ENCODE peak calls at places on chromosomes 11 and 22, in six cellular contexts. Y, U, E, Q, X and W are unnamed samples.

GRCh38 chr11:96607890-96608558 is 218.2 kb downstream of the JRKL start:
- DNase-seq in U (no peak), Q (no peak), X (no peak), E (no peak), Y (no peak), W (no peak)

GRCh38 chr22:39743955-39744752 is 149.4 kb downstream of the ENTHD1 start:
- DNase-seq in Y (no peak), X (no peak), Q (no peak), E (no peak), U (no peak), W (no peak)

GRCh38 chr11:107999759-108000455 is 8.8 kb upstream of the CUL5 start:
- DNase-seq in Y (peak), Q (peak), U (no peak), X (peak), E (no peak), W (peak)

GRCh38 chr22:20807315-20807752 is 33.4 kb downstream of the SERPIND1 start:
- DNase-seq in E (peak), U (no peak), X (no peak), Y (no peak), Q (peak), W (peak)

GRCh38 chr22:27344546-27344945 is 457.0 kb downstream of the MN1 start:
- DNase-seq in U (no peak), Q (no peak), X (no peak), Y (no peak), E (no peak), W (no peak)

GRCh38 chr11:45543808-45544422 is 121.5 kb downstream of the CHST1 start:
- DNase-seq in X (peak), Y (peak), Q (peak), E (no peak), U (no peak), W (no peak)

GRCh38 chr11:73965764-73966121 is 14.9 kb downstream of the DNAJB13 start:
- DNase-seq in E (no peak), U (no peak), Q (no peak), Y (no peak), X (no peak), W (no peak)

GRCh38 chr11:93517611-93518010 is 25.6 kb downstream of the SMCO4 start:
- DNase-seq in Y (no peak), X (no peak), E (no peak), Q (no peak), U (no peak), W (no peak)

GRCh38 chr22:49298834-49299750 is 528.6 kb downstream of the BRD1 start:
- DNase-seq in E (no peak), Q (no peak), U (no peak), X (no peak), Y (no peak), W (no peak)

GRCh38 chr11:2816941-2817421 is 68.6 kb downstream of the CDKN1C start:
- DNase-seq in U (peak), X (no peak), E (peak), Q (peak), Y (no peak), W (peak)

GRCh38 chr22:39520874-39521857 is 804 bp downstream of the ATF4 start:
- DNase-seq in Y (peak), E (peak), Q (peak), U (peak), X (peak), W (peak)

GRCh38 chr11:93542753-93543246 is 391 bp downstream of the SMCO4 start:
- DNase-seq in U (no peak), E (no peak), X (no peak), Q (no peak), Y (no peak), W (no peak)

GRCh38 chr22:46072981-46073682 is 77.2 kb upstream of the PPARA start:
- DNase-seq in E (no peak), Q (no peak), Y (no peak), X (no peak), U (no peak), W (no peak)

GRCh38 chr22:44972363-44973083 is 37.3 kb downstream of the PHF21B start:
- DNase-seq in E (no peak), X (no peak), U (no peak), Y (no peak), Q (no peak), W (no peak)

GRCh38 chr11:111336582-111337256 is 38.4 kb downstream of the POU2AF3 start:
- DNase-seq in Y (no peak), U (no peak), E (peak), Q (peak), X (no peak), W (peak)

GRCh38 chr11:105389952-105390351 is 219.9 kb upstream of the GRIA4 start:
- DNase-seq in U (no peak), E (no peak), Q (no peak), Y (no peak), X (no peak), W (no peak)

GRCh38 chr11:3214420-3214699 is 4.3 kb downstream of the MRGPRG start:
- DNase-seq in U (no peak), Q (no peak), E (no peak), Y (no peak), X (no peak), W (no peak)

GRCh38 chr11:2295971-2296912 is 5.5 kb downstream of the C11orf21 start:
- DNase-seq in U (no peak), X (no peak), E (no peak), Y (peak), Q (no peak), W (no peak)

GRCh38 chr22:31566484-31566883 is 70.1 kb downstream of the SFI1 start:
- DNase-seq in Y (no peak), U (no peak), Q (no peak), E (no peak), X (no peak), W (peak)

GRCh38 chr11:118528511-118528910 is 1.2 kb downstream of the TTC36 start:
- DNase-seq in Q (no peak), E (no peak), U (no peak), X (no peak), Y (no peak), W (no peak)

GRCh38 chr11:133889893-133890292 is 44.6 kb upstream of the SPATA19 start:
- DNase-seq in Y (no peak), E (no peak), Q (no peak), U (no peak), X (no peak), W (no peak)

GRCh38 chr22:45830531-45831245 is 146.3 kb downstream of the WNT7B start:
- DNase-seq in E (no peak), Q (peak), Y (no peak), U (no peak), X (no peak), W (peak)

GRCh38 chr11:111934301-111934700 is 2.8 kb upstream of the DIXDC1 start:
- DNase-seq in Q (no peak), X (no peak), E (no peak), Y (no peak), U (no peak), W (no peak)

GRCh38 chr11:125001849-125002248 is 47.8 kb downstream of the CCDC15 start:
- DNase-seq in X (no peak), E (no peak), Y (no peak), U (no peak), Q (no peak), W (no peak)

GRCh38 chr11:63547076-63547475 is 10.5 kb downstream of the PLAAT4 start:
- DNase-seq in X (no peak), Y (no peak), U (no peak), Q (no peak), E (no peak), W (no peak)

GRCh38 chr11:88178211-88178610 is 3.0 kb upstream of the RAB38 start:
- DNase-seq in E (peak), U (no peak), Y (no peak), Q (no peak), X (no peak), W (peak)

GRCh38 chr11:17263803-17264202 is 12.7 kb upstream of the NUCB2 start:
- DNase-seq in E (peak), Q (peak), X (no peak), U (no peak), Y (no peak), W (peak)

GRCh38 chr11:95977534-95978174 is 53.7 kb upstream of the MTMR2 start:
- DNase-seq in E (no peak), Y (no peak), Q (peak), X (no peak), U (no peak), W (peak)